ENCODE peak calls at places on chromosome 20, in nine cellular contexts. U, X, L, H, N, E, O, Y and Z are unnamed samples.

GRCh38 chr20:19692685-19693119 is 65.4 kb upstream of the RIN2 start:
- DNase-seq in L (peak), O (peak), H (peak), X (peak), U (no peak), Y (peak), E (peak), N (peak), Z (peak)

GRCh38 chr20:46967647-46968046 is 73.0 kb downstream of the EYA2 start:
- DNase-seq in H (no peak), L (no peak), U (no peak), O (no peak), X (peak), Y (no peak), E (no peak), N (no peak), Z (no peak)

GRCh38 chr20:46350986-46351267 is 42.6 kb upstream of the CDH22 start:
- DNase-seq in N (no peak), Y (no peak), L (no peak), U (no peak), O (no peak), E (no peak), X (no peak), H (no peak), Z (no peak)

GRCh38 chr20:51412333-51412761 is 130.2 kb downstream of the NFATC2 start:
- DNase-seq in X (no peak), L (no peak), O (no peak), U (no peak), E (peak), Y (no peak), N (no peak), H (peak), Z (no peak)

GRCh38 chr20:8079976-8080375 is 52.1 kb upstream of the PLCB1 start:
- DNase-seq in L (no peak), Y (no peak), N (no peak), E (no peak), U (no peak), H (no peak), O (no peak), X (no peak), Z (no peak)

GRCh38 chr20:14991023-14991422 is 653.6 kb upstream of the FLRT3 start:
- DNase-seq in L (no peak), N (no peak), O (no peak), U (no peak), Y (no peak), X (no peak), H (peak), E (no peak), Z (no peak)

GRCh38 chr20:63737940-63738686 is 1.5 kb upstream of the SLC2A4RG start:
- DNase-seq in Y (peak), O (no peak), N (peak), L (no peak), X (no peak), E (no peak), U (no peak), H (no peak), Z (peak)

GRCh38 chr20:8434326-8434876 is 302.3 kb downstream of the PLCB1 start:
- DNase-seq in Y (no peak), E (no peak), O (no peak), X (no peak), N (no peak), H (peak), U (no peak), L (no peak), Z (no peak)

GRCh38 chr20:16569218-16570153 is 3.8 kb downstream of the KIF16B start:
- DNase-seq in X (no peak), N (no peak), E (no peak), H (no peak), L (no peak), O (no peak), Y (no peak), U (no peak), Z (no peak)

GRCh38 chr20:25044660-25045342 is 13.1 kb downstream of the ACSS1 start:
- DNase-seq in N (no peak), O (no peak), L (no peak), H (no peak), Y (no peak), U (no peak), E (no peak), X (no peak), Z (no peak)

GRCh38 chr20:20095114-20095872 is 43.0 kb downstream of the CFAP61 start:
- DNase-seq in Y (no peak), H (no peak), N (no peak), U (no peak), X (no peak), L (no peak), E (no peak), O (no peak), Z (no peak)

GRCh38 chr20:47502271-47502730 is 614 bp downstream of the NCOA3 start:
- DNase-seq in O (no peak), L (no peak), Y (peak), X (peak), N (peak), E (peak), U (no peak), H (peak), Z (peak)

GRCh38 chr20:62158088-62158400 is 14.5 kb downstream of the SS18L1 start:
- DNase-seq in H (no peak), Y (no peak), E (no peak), L (no peak), N (no peak), O (no peak), X (no peak), U (no peak), Z (no peak)

GRCh38 chr20:46122516-46123481 is 4.7 kb downstream of the CD40 start:
- DNase-seq in E (no peak), L (peak), O (no peak), H (no peak), Y (no peak), U (no peak), X (no peak), N (no peak), Z (no peak)

GRCh38 chr20:13800728-13801134 is 15.9 kb downstream of the NDUFAF5 start:
- DNase-seq in O (peak), U (peak), L (peak), H (peak), N (no peak), Y (no peak), E (peak), X (peak), Z (no peak)

GRCh38 chr20:38084425-38084951 is 50.9 kb downstream of the RPRD1B start:
- DNase-seq in U (no peak), L (no peak), H (peak), X (no peak), Y (no peak), O (peak), N (no peak), E (peak), Z (no peak)

GRCh38 chr20:64255361-64256281 is at the start of gene PCMTD2:
- DNase-seq in X (peak), U (no peak), N (peak), E (peak), H (peak), L (peak), Y (peak), O (peak), Z (peak)

GRCh38 chr20:48019496-48019895 is 234.2 kb upstream of the SULF2 start:
- DNase-seq in U (no peak), Y (no peak), L (no peak), N (no peak), O (no peak), X (no peak), H (no peak), E (peak), Z (no peak)

GRCh38 chr20:58453391-58453790 is 61.8 kb downstream of the APCDD1L start:
- DNase-seq in U (no peak), O (no peak), H (no peak), L (no peak), X (no peak), E (no peak), N (no peak), Y (no peak), Z (no peak)

GRCh38 chr20:61786230-61786629 is 279.5 kb downstream of the TAF4 start:
- DNase-seq in O (no peak), N (no peak), Y (no peak), H (no peak), U (no peak), L (no peak), X (no peak), E (no peak), Z (no peak)

GRCh38 chr20:48339986-48340884 is 487.6 kb downstream of the PREX1 start:
- DNase-seq in Y (no peak), X (no peak), H (no peak), U (no peak), O (no peak), N (no peak), E (no peak), L (no peak), Z (no peak)

GRCh38 chr20:19758888-19759331 is 852 bp downstream of the RIN2 start:
- DNase-seq in N (no peak), L (peak), X (peak), E (peak), O (no peak), H (peak), U (no peak), Y (peak), Z (no peak)

GRCh38 chr20:36465109-36466080 is 75.9 kb upstream of the MYL9 start:
- DNase-seq in H (peak), N (peak), X (peak), Y (no peak), O (peak), L (peak), E (peak), U (peak), Z (no peak)

GRCh38 chr20:34045294-34045693 is 51.6 kb downstream of the RALY start:
- DNase-seq in L (peak), E (no peak), Y (no peak), X (no peak), O (no peak), U (no peak), N (no peak), H (peak), Z (no peak)

GRCh38 chr20:31815408-31816188 is 3.6 kb upstream of the MYLK2 start:
- DNase-seq in E (no peak), O (peak), X (no peak), L (no peak), H (peak), N (no peak), Y (no peak), U (no peak), Z (no peak)

GRCh38 chr20:21554376-21554890 is 40.6 kb upstream of the NKX2-2 start:
- DNase-seq in E (no peak), N (no peak), H (no peak), Y (no peak), L (no peak), X (no peak), U (no peak), O (no peak), Z (no peak)